ENCODE peak calls at places on chromosomes 4 and X, in six cellular contexts. Y, O, M, K, Z and J are unnamed samples.

GRCh38 chrX:17737707-17738001 is 361 bp downstream of the SCML1 start:
- DNase-seq in Y (no peak), O (no peak), M (no peak), K (no peak), Z (no peak), J (no peak)

GRCh38 chr4:189861101-189861500 is 79.6 kb upstream of the FRG1 start:
- DNase-seq in Y (no peak), O (no peak), M (no peak), K (no peak), Z (no peak), J (no peak)

GRCh38 chrX:16687514-16687913 is 25.0 kb downstream of the CTPS2 start:
- DNase-seq in Y (peak; percentile 31), O (no peak), M (no peak), K (no peak), Z (no peak), J (no peak)

GRCh38 chrX:47316276-47317025 is 53.9 kb upstream of the ZNF157 start:
- DNase-seq in Y (no peak), O (no peak), M (no peak), K (no peak), Z (peak; percentile 88), J (no peak)

GRCh38 chr4:93654276-93654675 is 174.3 kb upstream of the ATOH1 start:
- DNase-seq in Y (no peak), O (no peak), M (no peak), K (no peak), Z (no peak), J (no peak)

GRCh38 chr4:45063166-45063565 is 336.8 kb upstream of the GNPDA2 start:
- DNase-seq in Y (no peak), O (no peak), M (no peak), K (no peak), Z (no peak), J (no peak)

GRCh38 chr4:56979674-56980073 is 978 bp downstream of the POLR2B start:
- DNase-seq in Y (peak; percentile 19), O (peak; percentile 58), M (no peak), K (no peak), Z (peak; percentile 68), J (peak; percentile 53)

GRCh38 chr4:5020341-5020740 is 1.1 kb upstream of the CYTL1 start:
- DNase-seq in Y (no peak), O (no peak), M (no peak), K (no peak), Z (no peak), J (no peak)

GRCh38 chr4:160580581-160580980 is 1477.7 kb downstream of the RAPGEF2 start:
- DNase-seq in Y (no peak), O (no peak), M (no peak), K (no peak), Z (no peak), J (no peak)

GRCh38 chrX:154731881-154732280 is 19.0 kb downstream of the GAB3 start:
- DNase-seq in Y (peak; percentile 45), O (no peak), M (no peak), K (no peak), Z (no peak), J (no peak)
- H3K4me1 ChIP-seq in Y (peaks cover 40% of the 10 kb centered on the region), O (peaks cover 23% of the 10 kb centered on the region), M (peaks cover 95% of the 10 kb centered on the region), K (peaks cover 31% of the 10 kb centered on the region), Z (no peaks in the 10 kb centered on the region), J (peaks cover 5% of the 10 kb centered on the region)

DNA sequence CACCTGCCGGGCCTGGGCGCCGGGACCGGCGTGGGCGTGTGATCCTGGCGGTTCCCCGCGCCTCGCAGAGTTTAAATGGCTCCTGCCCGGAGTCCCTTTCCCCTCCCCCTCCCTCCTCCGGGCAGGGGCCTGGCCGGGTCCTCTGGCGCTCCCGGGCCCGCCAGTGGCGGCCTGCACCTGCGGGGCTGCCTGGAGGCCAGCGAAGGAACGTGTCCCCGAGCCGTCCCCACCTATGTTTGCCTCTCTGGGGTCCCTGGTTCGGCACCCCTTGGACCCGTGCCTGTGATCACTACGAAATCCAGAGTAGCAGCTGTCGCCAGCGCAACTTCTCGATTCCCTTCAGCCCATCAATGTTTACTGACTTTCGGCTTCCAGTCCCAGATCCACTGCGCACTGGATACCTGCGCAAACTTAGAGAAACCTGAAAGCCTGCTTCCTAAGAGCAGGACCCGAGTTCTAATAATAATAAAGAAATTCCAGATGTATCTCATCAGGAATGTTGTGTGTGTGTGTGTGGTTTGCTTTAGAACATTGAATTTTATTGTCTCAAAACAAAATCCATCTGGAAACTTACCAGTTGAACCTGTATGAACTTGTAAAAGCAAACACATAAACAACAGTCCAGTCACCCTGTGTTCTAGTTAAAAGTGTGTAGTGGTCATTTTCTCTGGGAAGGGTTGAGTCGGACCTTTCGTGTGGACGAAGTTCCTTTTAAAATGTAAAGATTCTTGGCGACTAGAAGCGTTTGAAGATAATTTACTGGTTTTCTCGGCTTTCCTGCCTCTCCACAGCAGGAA is 808 bp downstream of the SHROOM2 start:
- DNase-seq in Y (no peak), O (no peak), M (no peak), K (peak; percentile 49), Z (peak; percentile 69), J (no peak)
- H3K4me3 ChIP-seq in Y (peak overlapping the region; percentile 87), O (peak overlapping the region; percentile 58), M (peak overlapping the region; percentile 21), K (peak overlapping the region; percentile 50), Z (peak overlapping the region; percentile 85), J (peak overlapping the region; percentile 52)

GRCh38 chrX:13008851-13009250 is 33.9 kb downstream of the TMSB4X start:
- DNase-seq in Y (no peak), O (no peak), M (no peak), K (no peak), Z (no peak), J (no peak)

GRCh38 chrX:13008189-13008533 is 33.3 kb downstream of the TMSB4X start:
- DNase-seq in Y (peak; percentile 34), O (no peak), M (no peak), K (no peak), Z (no peak), J (no peak)

GRCh38 chrX:13009844-13010243 is 34.6 kb downstream of the FAM9C start:
- DNase-seq in Y (peak; percentile 48), O (no peak), M (no peak), K (no peak), Z (no peak), J (no peak)

GRCh38 chrX:13009256-13009655 is 34.3 kb downstream of the TMSB4X start:
- DNase-seq in Y (no peak), O (no peak), M (no peak), K (no peak), Z (no peak), J (no peak)

GRCh38 chrX:13010546-13010945 is 33.9 kb downstream of the FAM9C start:
- DNase-seq in Y (no peak), O (no peak), M (no peak), K (no peak), Z (no peak), J (no peak)
- H3K4me1 ChIP-seq in Y (peaks cover 7% of the 10 kb centered on the region), O (peaks cover 6% of the 10 kb centered on the region), M (peaks cover 10% of the 10 kb centered on the region), K (peaks cover 2% of the 10 kb centered on the region), Z (no peaks in the 10 kb centered on the region), J (no peaks in the 10 kb centered on the region)

GRCh38 chrX:1207496-1208025 is 4.9 kb downstream of the CRLF2 start:
- DNase-seq in Y (no peak), O (no peak), M (no peak), K (no peak), Z (no peak), J (no peak)
- H3K4me3 ChIP-seq in Y (no peak overlapping the region), O (no peak overlapping the region), M (no peak overlapping the region), K (no peak overlapping the region), Z (no peak overlapping the region), J (no peak overlapping the region)

GRCh38 chr4:41145571-41146078 is 68.7 kb downstream of the APBB2 start:
- DNase-seq in Y (peak; percentile 45), O (no peak), M (no peak), K (no peak), Z (no peak), J (no peak)
- H3K4me1 ChIP-seq in Y (peaks cover 36% of the 10 kb centered on the region), O (peaks cover 34% of the 10 kb centered on the region), M (peaks cover 43% of the 10 kb centered on the region), K (peaks cover 52% of the 10 kb centered on the region), Z (peaks cover 19% of the 10 kb centered on the region), J (peaks cover 29% of the 10 kb centered on the region)

GRCh38 chr4:155208258-155209054 is at the start of gene NPY2R:
- DNase-seq in Y (no peak), O (no peak), M (no peak), K (no peak), Z (peak; percentile 91), J (no peak)
- H3K4me3 ChIP-seq in Y (no peak within 1 kb of the TSS), O (no peak within 1 kb of the TSS), M (peak within 1 kb of the TSS; percentile 11), K (no peak within 1 kb of the TSS), Z (peak within 1 kb of the TSS; percentile 85), J (no peak within 1 kb of the TSS)